ENCODE peak calls at places on chromosomes 11 and 22, in four cellular contexts. G is fibroblast of mammary gland, P is right lobe of liver, I is AG09309. E is an unnamed sample.

GRCh38 chr22:21031545-21032036 is 770 bp downstream of the SLC7A4 start:
- DNase-seq in G (no peak), I (no peak), P (no peak), E (no peak)

GRCh38 chr22:19126309-19126666 is 4.1 kb upstream of the DGCR2 start:
- DNase-seq in I (no peak), P (no peak), G (no peak), E (no peak)

GRCh38 chr11:36818410-36818809 is 220.4 kb upstream of the RAG2 start:
- DNase-seq in G (no peak), I (no peak), P (no peak), E (no peak)

GRCh38 chr11:34512810-34513673 is 552 bp downstream of the ELF5 start:
- DNase-seq in P (peak), I (no peak), G (peak), E (peak)

GRCh38 chr11:69319255-69320106 is 25.5 kb downstream of the MYEOV start:
- DNase-seq in G (no peak), P (no peak), I (no peak), E (no peak)

GRCh38 chr22:36351921-36352774 is 35.6 kb downstream of the MYH9 start:
- DNase-seq in G (peak), I (no peak), P (peak), E (peak)

GRCh38 chr22:27407369-27407985 is 394.1 kb downstream of the MN1 start:
- DNase-seq in G (no peak), I (no peak), P (no peak), E (no peak)

GRCh38 chr11:111911563-111912401 is at the start of gene CRYAB:
- DNase-seq in G (peak), P (peak), I (peak), E (peak)

GRCh38 chr11:115530752-115531151 is 26.5 kb upstream of the CADM1 start:
- DNase-seq in P (no peak), G (no peak), I (no peak), E (no peak)

GRCh38 chr11:69640995-69641581 is at the start of gene CCND1:
- DNase-seq in I (peak), P (peak), G (peak), E (peak)

GRCh38 chr11:85525711-85526110 is 101.4 kb downstream of the DLG2 start:
- DNase-seq in I (no peak), P (no peak), G (no peak), E (no peak)

GRCh38 chr11:18294862-18295261 is 27.1 kb downstream of the HPS5 start:
- DNase-seq in G (no peak), P (no peak), I (no peak), E (no peak)

GRCh38 chr11:28629235-28629634 is 521.0 kb downstream of the METTL15 start:
- DNase-seq in I (no peak), G (no peak), P (no peak), E (no peak)

GRCh38 chr11:111372538-111372937 is 6.5 kb downstream of the POU2AF1 start:
- DNase-seq in P (no peak), G (no peak), I (no peak), E (no peak)

GRCh38 chr11:65833297-65834030 is at the start of gene SNX32:
- DNase-seq in G (peak), P (peak), I (peak), E (peak)

GRCh38 chr11:68302256-68303054 is 9.9 kb upstream of the LRP5 start:
- DNase-seq in G (peak), I (no peak), P (no peak), E (peak)

GRCh38 chr22:28822930-28823481 is 22.6 kb upstream of the XBP1 start:
- DNase-seq in I (no peak), P (no peak), G (no peak), E (no peak)

GRCh38 chr11:92848578-92848977 is 120.9 kb upstream of the MTNR1B start:
- DNase-seq in G (no peak), I (no peak), P (no peak), E (no peak)

GRCh38 chr11:32118025-32118974 is 27.4 kb downstream of the RCN1 start:
- DNase-seq in G (peak), I (no peak), P (no peak), E (peak)

GRCh38 chr11:119476666-119477331 is 53.8 kb upstream of the THY1 start:
- DNase-seq in I (no peak), P (no peak), G (no peak), E (no peak)

GRCh38 chr22:46233231-46233630 is 16.9 kb downstream of the CDPF1 start:
- DNase-seq in I (no peak), G (peak), P (no peak), E (peak)

GRCh38 chr11:2475151-2475918 is 30.5 kb downstream of the KCNQ1 start:
- DNase-seq in P (no peak), G (no peak), I (no peak), E (no peak)

GRCh38 chr22:45502215-45503070 is at the start of gene FBLN1:
- DNase-seq in G (no peak), P (no peak), I (no peak), E (no peak)

GRCh38 chr11:95254139-95254704 is 23.2 kb upstream of the SESN3 start:
- DNase-seq in I (peak), P (peak), G (peak), E (peak)
- H3K4me3 ChIP-seq in I (peak), P (no peak), G (peak), E (peak)

GRCh38 chr22:42282252-42282942 is 11.9 kb upstream of the TCF20 start:
- DNase-seq in I (no peak), P (peak), G (no peak), E (no peak)

GRCh38 chr22:42280836-42281235 is 10.4 kb upstream of the TCF20 start:
- DNase-seq in I (no peak), P (no peak), G (no peak), E (no peak)

GRCh38 chr22:42280140-42280539 is 9.7 kb upstream of the TCF20 start:
- DNase-seq in I (no peak), G (no peak), P (no peak), E (no peak)

GRCh38 chr22:42281706-42282251 is 11.3 kb upstream of the TCF20 start:
- DNase-seq in G (no peak), I (no peak), P (no peak), E (no peak)

DNA sequence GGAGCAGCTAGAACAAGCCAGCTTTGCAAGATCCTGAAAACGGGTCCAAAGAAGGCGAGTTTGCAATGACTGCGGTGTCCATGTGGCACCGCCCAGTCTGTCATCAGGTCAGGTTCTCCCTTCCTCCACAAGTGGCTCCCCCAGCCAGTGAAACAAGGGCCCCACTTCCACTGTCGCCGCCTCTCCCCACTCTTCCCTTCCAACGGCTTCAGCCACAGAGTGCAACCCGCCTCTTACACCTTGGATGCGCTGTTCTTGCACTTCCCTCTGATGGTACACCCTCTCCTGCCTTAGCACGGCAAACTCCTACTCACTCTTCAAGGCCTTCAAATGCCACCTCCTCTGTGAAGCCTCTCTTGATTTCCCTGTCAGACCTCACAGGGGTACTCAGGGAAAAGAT is 10.8 kb upstream of the TCF20 start:
- DNase-seq in P (no peak), G (no peak), I (no peak), E (no peak)
- TF ChIP-seq CTCF in P (no peak), G (no peak), I (no peak), E (no peak)

GRCh38 chr11:123558536-123559315 is 95.7 kb downstream of the SCN3B start:
- DNase-seq in I (no peak), G (no peak), P (no peak), E (no peak)
- H3K4me3 ChIP-seq in I (no peak), G (no peak), P (no peak), E (no peak)

GRCh38 chr22:50456026-50456425 is 18.8 kb downstream of the SBF1 start:
- DNase-seq in P (no peak), G (no peak), I (no peak), E (no peak)

GRCh38 chr22:50459016-50459415 is 15.8 kb downstream of the SBF1 start:
- DNase-seq in G (no peak), P (no peak), I (no peak), E (no peak)

GRCh38 chr22:50454556-50455075 is 20.2 kb downstream of the SBF1 start:
- DNase-seq in G (no peak), I (no peak), P (no peak), E (no peak)

GRCh38 chr22:50455201-50455600 is 19.6 kb downstream of the SBF1 start:
- DNase-seq in P (no peak), I (no peak), G (no peak), E (no peak)

DNA sequence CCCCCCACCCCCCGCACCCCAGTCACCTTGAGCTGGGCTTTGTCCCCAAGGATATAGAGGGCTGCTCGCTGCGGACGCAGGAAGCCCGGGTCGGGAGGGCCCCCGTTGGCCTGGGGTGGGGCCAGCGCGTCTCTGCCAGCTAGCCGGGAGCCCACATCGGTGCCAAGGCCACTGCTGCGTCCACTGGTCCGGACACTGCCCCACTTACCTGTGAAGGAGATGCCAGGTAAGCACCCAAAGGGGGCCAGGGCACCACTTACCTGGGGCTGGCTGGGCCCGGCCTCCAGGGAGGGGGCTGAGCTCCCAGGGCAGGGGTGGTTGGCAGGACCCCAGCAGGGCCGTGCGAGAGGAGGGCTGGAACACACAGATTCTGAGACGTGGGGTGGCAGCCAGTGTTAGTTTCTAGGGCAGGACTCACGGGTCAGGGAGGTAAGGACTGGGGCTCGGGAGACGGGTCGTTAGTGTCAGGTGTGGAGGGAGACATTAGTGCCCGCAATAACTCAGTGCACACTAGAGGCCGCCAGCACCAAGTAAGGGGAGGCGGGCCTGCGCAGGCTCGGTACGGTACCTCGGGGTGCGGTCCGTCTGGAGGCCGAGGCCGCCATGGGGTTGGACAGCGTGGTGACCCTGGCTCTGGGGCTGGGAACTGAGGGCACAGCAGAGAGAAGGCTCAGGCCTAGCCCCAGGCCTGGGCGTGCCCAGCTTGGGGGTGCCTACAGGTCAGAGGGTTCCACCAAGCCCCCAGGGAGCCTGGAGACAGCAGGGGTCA is 18.2 kb downstream of the SBF1 start:
- DNase-seq in P (no peak), G (no peak), I (no peak), E (no peak)
- TF ChIP-seq CTCF in P (no peak), G (no peak), I (no peak), E (peak)

GRCh38 chr11:66857234-66857926 is 516 bp downstream of the LRFN4 start:
- DNase-seq in G (no peak), P (no peak), I (no peak), E (no peak)
- H3K4me3 ChIP-seq in G (peak), P (no peak), I (peak), E (peak)

DNA sequence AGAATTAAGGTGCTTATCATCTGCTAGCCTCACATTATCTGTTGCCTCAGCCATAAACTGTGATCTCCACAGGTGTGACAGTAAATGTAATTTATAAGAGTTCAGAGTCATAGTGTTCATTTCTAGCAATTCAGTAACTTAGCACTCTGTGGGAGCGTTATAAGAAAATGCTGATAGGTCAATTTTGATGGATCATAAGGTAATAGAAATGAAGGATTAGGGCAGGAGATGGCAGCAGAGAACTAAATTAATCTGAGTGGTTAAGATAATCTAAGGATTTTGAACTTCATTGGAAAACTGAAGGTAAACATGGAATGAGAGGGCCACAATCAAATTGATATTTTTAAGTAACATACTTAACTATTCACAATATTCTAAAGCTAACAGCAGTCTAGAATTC is 26.5 kb upstream of the SLC22A9 start:
- DNase-seq in I (no peak), P (no peak), G (no peak), E (no peak)
- TF ChIP-seq CTCF in I (no peak), P (peak), G (no peak), E (no peak)

E was measured in cardiac fibroblast.